ENCODE peak calls at places on chromosomes 5 and 9, in nine cellular contexts. Y, X, N, B, U, R, V, M and I are unnamed samples.

GRCh38 chr9:20236676-20237075 is 385.6 kb downstream of the MLLT3 start:
- DNase-seq in B (peak; percentile 31), X (no peak), U (no peak), R (no peak), N (no peak), V (no peak), M (no peak), Y (no peak), I (no peak)

GRCh38 chr5:91528831-91529230 is 145.7 kb upstream of the ARRDC3 start:
- DNase-seq in N (no peak), M (no peak), U (no peak), V (no peak), X (no peak), R (no peak), Y (no peak), B (no peak), I (no peak)

GRCh38 chr9:83544002-83544698 is 5.9 kb upstream of the FRMD3 start:
- DNase-seq in V (peak; percentile 14), B (no peak), M (no peak), N (peak; percentile 53), Y (peak; percentile 95), X (no peak), U (no peak), R (peak; percentile 48), I (peak; percentile 39)

GRCh38 chr9:128718475-128718874 is 5.5 kb downstream of the ZDHHC12 start:
- DNase-seq in Y (no peak), U (no peak), V (no peak), M (no peak), R (no peak), X (no peak), N (no peak), B (no peak), I (no peak)

GRCh38 chr9:2053883-2054845 is 39.0 kb downstream of the SMARCA2 start:
- DNase-seq in U (peak; percentile 85), Y (peak; percentile 85), B (no peak), N (peak; percentile 24), V (no peak), M (peak; percentile 55), R (peak; percentile 55), X (peak; percentile 89), I (no peak)

GRCh38 chr5:6404129-6404528 is 25.8 kb upstream of the MED10 start:
- DNase-seq in R (peak; percentile 2), U (no peak), N (no peak), Y (peak; percentile 17), X (no peak), V (no peak), B (no peak), M (no peak), I (no peak)

GRCh38 chr5:34571380-34572041 is 84.6 kb upstream of the RAI14 start:
- DNase-seq in M (no peak), R (peak; percentile 75), X (no peak), N (no peak), B (no peak), V (no peak), U (no peak), Y (peak; percentile 40), I (no peak)

GRCh38 chr5:79853676-79854418 is 137.2 kb downstream of the MTX3 start:
- DNase-seq in N (no peak), Y (peak; percentile 13), M (no peak), X (peak; percentile 41), B (no peak), U (no peak), V (no peak), R (no peak), I (no peak)

GRCh38 chr9:21265421-21266189 is 25.8 kb upstream of the IFNA14 start:
- DNase-seq in U (no peak), B (no peak), R (no peak), N (no peak), X (no peak), M (no peak), V (no peak), Y (no peak), I (no peak)

GRCh38 chr9:137352511-137353222 is 50.6 kb upstream of the NRARP start:
- DNase-seq in U (no peak), V (no peak), M (no peak), Y (no peak), R (no peak), N (no peak), X (no peak), B (no peak), I (no peak)

GRCh38 chr5:123090641-123091257 is 1.7 kb downstream of the PRDM6 start:
- DNase-seq in X (no peak), B (no peak), M (no peak), R (no peak), V (peak; percentile 22), Y (no peak), U (no peak), N (no peak), I (peak; percentile 69)

GRCh38 chr5:160450164-160450932 is 28.7 kb downstream of the PTTG1 start:
- DNase-seq in M (no peak), V (no peak), B (no peak), N (no peak), R (no peak), U (no peak), X (no peak), Y (no peak), I (no peak)

GRCh38 chr5:129399069-129399468 is 61.0 kb upstream of the ADAMTS19 start:
- DNase-seq in R (no peak), Y (no peak), B (no peak), V (no peak), N (no peak), M (no peak), X (no peak), U (no peak), I (no peak)

GRCh38 chr9:109767404-109767803 is 12.6 kb upstream of the PALM2AKAP2 start:
- DNase-seq in M (no peak), V (no peak), Y (no peak), N (no peak), B (no peak), X (no peak), R (no peak), U (no peak), I (no peak)

GRCh38 chr5:1437452-1437851 is 7.8 kb downstream of the SLC6A3 start:
- DNase-seq in B (no peak), U (no peak), V (no peak), N (no peak), X (peak; percentile 18), Y (no peak), R (no peak), M (no peak), I (no peak)

GRCh38 chr5:65866837-65867508 is 59.4 kb upstream of the ERBIN start:
- DNase-seq in R (no peak), V (peak; percentile 5), M (no peak), N (no peak), X (no peak), Y (no peak), B (no peak), U (peak; percentile 29), I (no peak)

GRCh38 chr5:89729623-89730390 is 679.7 kb downstream of the CETN3 start:
- DNase-seq in N (peak; percentile 17), Y (no peak), B (no peak), U (no peak), V (no peak), R (no peak), M (no peak), X (no peak), I (no peak)

GRCh38 chr5:134592141-134592746 is 40.4 kb downstream of the SAR1B start:
- DNase-seq in U (no peak), V (no peak), B (no peak), X (no peak), Y (peak; percentile 32), R (no peak), M (no peak), N (no peak), I (no peak)

GRCh38 chr9:17433526-17433925 is 145.3 kb upstream of the SH3GL2 start:
- DNase-seq in X (no peak), B (no peak), N (no peak), V (no peak), R (no peak), U (no peak), Y (no peak), M (no peak), I (no peak)

GRCh38 chr9:123337971-123338370 is 18.0 kb upstream of the CRB2 start:
- DNase-seq in V (no peak), Y (no peak), M (no peak), B (no peak), N (no peak), X (no peak), R (no peak), U (no peak), I (no peak)

GRCh38 chr5:178416919-178417318 is 173.3 kb downstream of the COL23A1 start:
- DNase-seq in R (peak; percentile 0), N (no peak), B (no peak), M (no peak), X (no peak), U (no peak), Y (peak; percentile 13), V (no peak), I (no peak)

GRCh38 chr5:1162729-1163128 is 38.7 kb upstream of the SLC6A19 start:
- DNase-seq in N (no peak), Y (no peak), B (no peak), M (no peak), U (no peak), V (no peak), X (no peak), R (no peak), I (no peak)

GRCh38 chr5:83385812-83386211 is 85.7 kb upstream of the VCAN start:
- DNase-seq in Y (no peak), M (no peak), R (no peak), X (no peak), U (no peak), V (no peak), B (no peak), N (no peak), I (no peak)

GRCh38 chr5:140764177-140765020 is 21.5 kb upstream of the PCDHA1 start:
- DNase-seq in Y (no peak), U (no peak), M (no peak), N (no peak), B (no peak), R (no peak), X (no peak), V (no peak), I (no peak)

GRCh38 chr9:84170521-84171141 is 169.9 kb downstream of the SLC28A3 start:
- DNase-seq in U (no peak), B (peak; percentile 59), X (no peak), V (no peak), Y (peak; percentile 97), N (peak; percentile 82), M (no peak), R (peak; percentile 97), I (peak; percentile 25)

GRCh38 chr5:157471709-157472108 is 11.7 kb downstream of the NIPAL4 start:
- DNase-seq in V (peak; percentile 24), B (no peak), Y (peak; percentile 32), U (no peak), N (no peak), M (no peak), X (peak; percentile 49), R (no peak), I (no peak)

GRCh38 chr9:121350993-121351561 is 19.0 kb downstream of the STOM start:
- DNase-seq in B (peak; percentile 80), X (no peak), N (peak; percentile 82), R (peak; percentile 80), Y (peak; percentile 87), M (peak; percentile 18), U (no peak), V (no peak), I (no peak)

GRCh38 chr5:82641362-82641988 is 363.3 kb upstream of the RPS23 start:
- DNase-seq in X (peak; percentile 34), R (peak; percentile 71), M (peak; percentile 39), N (peak; percentile 65), U (peak; percentile 22), V (peak; percentile 41), B (peak; percentile 78), Y (peak; percentile 80), I (peak; percentile 67)

GRCh38 chr5:179572386-179572785 is 22.0 kb downstream of the RUFY1 start:
- DNase-seq in M (no peak), U (no peak), X (no peak), R (no peak), N (no peak), Y (no peak), V (no peak), B (no peak), I (no peak)